ENCODE peak calls at places on chromosome 5, in four cellular contexts. C is colonic mucosa, D is fibroblast of lung, T is foreskin keratinocyte. L is an unnamed sample. For H3K27me3, the result is how much of the 10 kb centered on the place peaks cover.

GRCh38 chr5:142358121-142358520 is 33.3 kb upstream of the SPRY4 start:
- DNase-seq in C (no peak), D (no peak), T (no peak), L (no peak)

GRCh38 chr5:25515525-25515924 is 870.7 kb upstream of the CDH10 start:
- DNase-seq in C (no peak), D (no peak), T (no peak), L (no peak)

GRCh38 chr5:9852686-9853085 is 222.5 kb upstream of the TAS2R1 start:
- DNase-seq in C (no peak), D (peak), T (no peak), L (no peak)

GRCh38 chr5:141845371-141845821 is 32.8 kb downstream of the PCDH1 start:
- DNase-seq in C (no peak), D (no peak), T (no peak), L (no peak)

GRCh38 chr5:168364738-168365550 is 73.5 kb downstream of the WWC1 start:
- DNase-seq in C (no peak), D (peak), T (peak), L (peak)

GRCh38 chr5:153267506-153267905 is 223.0 kb upstream of the GRIA1 start:
- DNase-seq in C (no peak), D (no peak), T (peak), L (no peak)

GRCh38 chr5:116738270-116738947 is 163.8 kb upstream of the SEMA6A start:
- DNase-seq in C (peak), D (no peak), T (no peak), L (no peak)

GRCh38 chr5:61866930-61867329 is 439.1 kb upstream of the KIF2A start:
- DNase-seq in C (no peak), D (peak), T (peak), L (no peak)

GRCh38 chr5:179860301-179860700 is 1.7 kb upstream of the MRNIP start:
- DNase-seq in C (no peak), D (no peak), T (no peak), L (no peak)

GRCh38 chr5:28400076-28400475 is 1361.7 kb upstream of the CDH9 start:
- DNase-seq in C (no peak), D (peak), T (no peak), L (no peak)

GRCh38 chr5:78972654-78973428 is 12.3 kb downstream of the ARSB start:
- DNase-seq in C (peak), D (peak), T (no peak), L (no peak)

GRCh38 chr5:73143716-73144115 is 23.3 kb downstream of the TMEM171 start:
- DNase-seq in C (no peak), D (no peak), T (no peak), L (no peak)

GRCh38 chr5:56155085-56155484 is 78.0 kb downstream of the ANKRD55 start:
- DNase-seq in C (no peak), D (no peak), T (no peak), L (no peak)

GRCh38 chr5:71697967-71698366 is 21.1 kb upstream of the CARTPT start:
- DNase-seq in C (no peak), D (no peak), T (no peak), L (no peak)

GRCh38 chr5:169258372-169259000 is 42.5 kb downstream of the SLIT3 start:
- DNase-seq in C (no peak), D (peak), T (peak), L (no peak)

GRCh38 chr5:179697993-179698934 is 503 bp upstream of the CANX start:
- DNase-seq in C (peak), D (peak), T (peak), L (peak)

GRCh38 chr5:159022178-159022556 is 77.5 kb downstream of the EBF1 start:
- DNase-seq in C (peak), D (peak), T (peak), L (peak)

GRCh38 chr5:4020386-4020785 is 424.8 kb downstream of the IRX1 start:
- DNase-seq in C (no peak), D (peak), T (no peak), L (no peak)

GRCh38 chr5:179407191-179408175 is 62.2 kb upstream of the ADAMTS2 start:
- DNase-seq in C (peak), D (no peak), T (no peak), L (no peak)

GRCh38 chr5:21649969-21650368 is 1203.2 kb downstream of the CDH12 start:
- DNase-seq in C (no peak), D (peak), T (no peak), L (no peak)

GRCh38 chr5:43000198-43000840 is 39.8 kb downstream of the ANXA2R start:
- DNase-seq in C (no peak), D (peak), T (no peak), L (no peak)

GRCh38 chr5:159515909-159516415 is 185.7 kb upstream of the IL12B start:
- DNase-seq in C (peak), D (peak), T (no peak), L (peak)

GRCh38 chr5:145854651-145855258 is 18.1 kb downstream of the GRXCR2 start:
- DNase-seq in C (peak), D (peak), T (no peak), L (no peak)

GRCh38 chr5:76401801-76402250 is 1.3 kb upstream of the IQGAP2 start:
- DNase-seq in C (no peak), D (no peak), T (no peak), L (peak)

GRCh38 chr5:179819296-179820126 is 1.2 kb upstream of the SQSTM1 start:
- DNase-seq in C (peak), D (peak), T (peak), L (peak)

GRCh38 chr5:150318613-150319483 is 16.1 kb upstream of the ARSI start:
- DNase-seq in C (no peak), D (no peak), T (peak), L (no peak)

GRCh38 chr5:144313147-144313726 is 142.6 kb downstream of the KCTD16 start:
- DNase-seq in C (peak), D (no peak), T (no peak), L (no peak)

GRCh38 chr5:115100556-115100955 is 69.2 kb downstream of the TRIM36 start:
- DNase-seq in C (peak), D (peak), T (no peak), L (no peak)

GRCh38 chr5:174204914-174205313 is 159.4 kb downstream of the NSG2 start:
- DNase-seq in C (no peak), D (peak), T (peak), L (no peak)

GRCh38 chr5:53350991-53351770 is 129.2 kb upstream of the FST start:
- DNase-seq in C (no peak), D (no peak), T (no peak), L (no peak)
- TF ChIP-seq CTCF in C (no peak), D (peak), T (peak), L (no peak)

GRCh38 chr5:176847726-176848290 is 37.4 kb downstream of the UNC5A start:
- DNase-seq in C (no peak), D (no peak), T (no peak), L (no peak)
- H3K27me3 ChIP-seq in C (under half), D (under half), T (under half), L (half or more)

DNA sequence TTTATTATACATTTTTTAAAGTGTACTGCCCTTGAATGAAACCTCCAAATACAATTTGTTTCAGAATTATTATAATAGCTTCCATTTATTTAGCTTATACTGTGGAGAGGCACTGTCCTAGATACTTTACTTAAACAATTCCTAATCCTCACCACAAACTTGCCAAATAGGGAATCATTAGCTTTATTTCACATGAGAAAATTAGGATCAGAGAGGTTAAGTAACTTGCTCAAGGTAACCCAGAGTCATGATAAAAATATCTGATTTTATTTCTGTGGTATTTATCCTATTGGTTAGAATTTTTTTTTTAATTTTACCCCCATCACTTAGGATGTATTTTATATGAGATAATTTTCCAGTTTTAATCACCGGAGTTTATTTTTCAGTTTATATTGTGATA is 78.4 kb downstream of the ADGRV1 start:
- DNase-seq in C (no peak), D (no peak), T (no peak), L (no peak)
- TF ChIP-seq CTCF in C (no peak), D (no peak), T (no peak), L (no peak)

DNA sequence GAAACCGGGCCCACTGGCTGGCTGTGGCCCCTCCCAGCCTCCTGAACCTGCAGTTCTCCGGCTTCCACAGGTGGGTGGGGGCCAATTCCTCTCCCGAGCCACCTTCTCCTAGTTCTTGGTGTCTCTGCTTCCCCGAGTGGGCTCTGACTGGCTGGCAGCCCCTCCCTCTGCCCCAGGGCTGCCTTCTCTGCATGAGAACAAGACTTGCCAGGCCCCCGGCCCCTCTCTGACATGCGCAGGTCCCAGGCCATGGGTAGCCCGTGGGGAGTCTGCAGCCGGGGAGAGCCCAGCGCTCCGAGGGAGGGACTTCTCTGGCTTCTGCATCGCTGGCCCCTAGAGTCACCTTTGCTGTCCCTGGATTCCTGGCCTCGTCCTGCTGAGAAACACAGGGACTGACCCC is 421.7 kb downstream of the IRX2 start:
- DNase-seq in C (no peak), D (no peak), T (no peak), L (no peak)
- H3K27me3 ChIP-seq in C (under half), D (under half), T (under half), L (under half)